ENCODE peak calls at places on chromosomes 3 and 15, in nine cellular contexts. H is brain microvascular endothelial cell, V is NT2/D1, C is fibroblast of villous mesenchyme, L is hepatocyte, D is BE2C, P is heart left ventricle, J is fibroblast of lung, K is GM12865. T is an unnamed sample.
A peak's percentile ranks its signal among the peaks of the same experiment; 100 is the strongest.

GRCh38 chr15:92801412-92801773 is 98.7 kb upstream of the CHD2 start:
- DNase-seq in K (no peak), H (peak; percentile 84), J (peak; percentile 98), P (no peak), L (no peak), V (no peak), C (peak; percentile 96), D (no peak), T (peak; percentile 71)

GRCh38 chr3:185552358-185552877 is at the start of gene LIPH:
- DNase-seq in D (no peak), K (peak; percentile 91), L (peak; percentile 65), H (peak; percentile 46), P (no peak), V (no peak), J (peak; percentile 39), C (peak; percentile 32), T (no peak)

GRCh38 chr3:4950351-4950784 is 28.9 kb upstream of the BHLHE40 start:
- DNase-seq in H (no peak), K (no peak), D (no peak), L (no peak), J (no peak), P (no peak), C (no peak), V (no peak), T (no peak)

GRCh38 chr3:124413989-124414598 is 316.2 kb upstream of the UMPS start:
- DNase-seq in H (no peak), C (no peak), P (no peak), L (no peak), J (no peak), K (no peak), V (no peak), D (peak; percentile 82), T (no peak)

GRCh38 chr15:51332211-51333147 is 5.9 kb downstream of the CYP19A1 start:
- DNase-seq in L (no peak), V (no peak), D (no peak), J (peak; percentile 50), C (no peak), P (no peak), K (no peak), H (no peak), T (no peak)

GRCh38 chr3:11552289-11553264 is 91.1 kb downstream of the VGLL4 start:
- DNase-seq in K (no peak), C (no peak), D (no peak), V (no peak), J (no peak), P (no peak), L (no peak), H (no peak), T (no peak)

GRCh38 chr15:81779181-81779580 is 266.6 kb downstream of the MEX3B start:
- DNase-seq in C (no peak), J (no peak), K (no peak), D (no peak), L (no peak), H (no peak), V (no peak), P (no peak), T (no peak)

GRCh38 chr3:98655666-98656065 is 62.3 kb upstream of the CPOX start:
- DNase-seq in H (peak; percentile 83), L (no peak), V (no peak), P (no peak), C (peak; percentile 7), J (peak; percentile 65), K (peak; percentile 56), D (no peak), T (peak; percentile 34)

GRCh38 chr3:9552252-9552999 is 1.2 kb downstream of the LHFPL4 start:
- DNase-seq in H (peak; percentile 44), V (peak; percentile 82), D (peak; percentile 53), L (peak; percentile 81), C (peak; percentile 59), P (peak; percentile 17), K (peak; percentile 2), J (peak; percentile 62), T (no peak)

GRCh38 chr15:73658645-73659044 is 25.5 kb upstream of the NPTN start:
- DNase-seq in P (no peak), H (no peak), J (no peak), V (no peak), L (no peak), C (no peak), K (no peak), D (no peak), T (no peak)

GRCh38 chr3:14808502-14809266 is 10.1 kb upstream of the FGD5 start:
- DNase-seq in L (no peak), J (no peak), V (no peak), P (no peak), H (no peak), D (no peak), C (no peak), K (no peak), T (no peak)

GRCh38 chr3:51099794-51100542 is 285.1 kb upstream of the MANF start:
- DNase-seq in K (peak; percentile 30), D (peak; percentile 24), V (peak; percentile 54), H (peak; percentile 54), J (peak; percentile 44), P (peak; percentile 13), C (peak; percentile 49), L (peak; percentile 78), T (peak; percentile 4)

GRCh38 chr15:23759964-23760363 is 72.9 kb upstream of the NDN start:
- DNase-seq in P (no peak), V (peak; percentile 9), D (no peak), L (peak; percentile 8), H (no peak), K (no peak), J (no peak), C (no peak), T (no peak)

GRCh38 chr3:197354195-197355059 is 56.0 kb upstream of the DLG1 start:
- DNase-seq in J (peak; percentile 78), D (peak; percentile 38), K (peak; percentile 81), V (no peak), C (peak; percentile 90), P (peak; percentile 52), H (no peak), L (peak; percentile 68), T (no peak)

GRCh38 chr3:108564564-108564963 is 24.7 kb downstream of the CIP2A start:
- DNase-seq in P (no peak), K (no peak), C (no peak), V (no peak), D (no peak), L (no peak), H (no peak), J (no peak), T (no peak)

GRCh38 chr3:632571-633170 is 436.1 kb downstream of the CHL1 start:
- DNase-seq in D (peak; percentile 52), H (peak; percentile 63), P (peak; percentile 7), K (peak; percentile 76), L (peak; percentile 81), V (peak; percentile 68), J (peak; percentile 25), C (peak; percentile 52), T (no peak)

GRCh38 chr3:165983284-165983683 is 146.1 kb upstream of the BCHE start:
- DNase-seq in D (no peak), J (peak; percentile 15), K (no peak), V (no peak), L (no peak), H (peak; percentile 5), P (no peak), C (peak; percentile 3), T (no peak)

DNA sequence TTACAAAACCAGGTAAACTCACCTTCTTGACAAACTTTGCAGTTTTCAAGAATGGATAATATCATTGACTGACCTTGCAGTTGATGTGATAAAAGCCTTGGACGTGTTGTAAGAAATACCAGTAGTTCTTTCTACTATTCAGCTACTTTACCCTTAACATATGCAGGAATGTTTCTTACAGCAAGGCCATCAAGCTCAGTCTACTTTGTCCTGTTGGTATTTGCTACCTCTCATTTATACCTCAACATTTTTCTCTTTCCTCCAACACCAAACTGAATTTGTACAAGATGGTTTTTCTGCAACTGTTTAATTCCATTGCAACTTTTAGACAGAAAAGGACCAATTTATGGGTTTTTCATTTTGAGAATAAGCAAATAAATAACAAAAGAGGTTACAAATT is 147.4 kb upstream of the BCHE start:
- DNase-seq in V (peak; percentile 25), C (no peak), J (no peak), P (no peak), L (no peak), K (no peak), D (no peak), H (no peak), T (no peak)
- H3K4me3 ChIP-seq in V (no peak overlapping the region), C (no peak overlapping the region), J (no peak overlapping the region), P (no peak overlapping the region), L (no peak overlapping the region), K (no peak overlapping the region), D (no peak overlapping the region), H (no peak overlapping the region), T (no peak overlapping the region)

DNA sequence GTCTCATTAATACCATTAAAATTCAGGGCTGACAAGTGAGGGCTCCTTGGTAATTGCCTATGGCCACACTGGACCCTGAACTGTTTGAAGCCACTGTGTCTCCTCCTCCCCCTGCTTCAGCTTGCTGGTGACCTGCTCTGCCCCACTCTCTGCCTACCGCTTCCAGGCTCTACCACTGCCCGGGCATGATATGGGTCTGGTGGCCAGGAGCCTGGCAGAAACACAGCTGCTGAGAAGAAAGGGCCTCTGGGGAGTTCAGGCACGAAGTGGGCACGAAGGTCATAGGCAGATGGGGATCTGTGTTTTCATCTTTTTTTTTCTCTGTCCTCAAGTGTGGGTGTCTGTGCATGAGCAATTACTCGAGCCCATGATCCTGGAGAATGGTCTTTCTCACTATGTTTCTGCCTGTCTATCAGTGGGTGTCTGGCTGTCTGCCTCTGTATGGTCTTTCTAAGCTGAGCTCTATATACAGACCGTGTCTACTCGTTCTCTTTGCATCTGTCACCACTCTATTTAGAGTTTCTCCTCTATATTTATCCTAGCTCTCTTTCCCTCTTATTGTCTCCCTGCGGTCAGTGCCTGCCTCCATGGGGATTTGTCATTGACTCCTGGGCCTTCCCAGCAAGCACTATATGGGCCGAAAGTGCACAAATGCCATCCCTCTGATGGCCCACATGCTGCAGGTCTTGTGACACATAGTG is 42.1 kb upstream of the EPHB1 start:
- DNase-seq in L (no peak), C (no peak), V (no peak), D (no peak), P (no peak), K (no peak), J (no peak), H (no peak), T (no peak)
- H3K4me3 ChIP-seq in L (no peak overlapping the region), C (no peak overlapping the region), V (no peak overlapping the region), D (no peak overlapping the region), P (no peak overlapping the region), K (no peak overlapping the region), J (no peak overlapping the region), H (no peak overlapping the region), T (no peak overlapping the region)

DNA sequence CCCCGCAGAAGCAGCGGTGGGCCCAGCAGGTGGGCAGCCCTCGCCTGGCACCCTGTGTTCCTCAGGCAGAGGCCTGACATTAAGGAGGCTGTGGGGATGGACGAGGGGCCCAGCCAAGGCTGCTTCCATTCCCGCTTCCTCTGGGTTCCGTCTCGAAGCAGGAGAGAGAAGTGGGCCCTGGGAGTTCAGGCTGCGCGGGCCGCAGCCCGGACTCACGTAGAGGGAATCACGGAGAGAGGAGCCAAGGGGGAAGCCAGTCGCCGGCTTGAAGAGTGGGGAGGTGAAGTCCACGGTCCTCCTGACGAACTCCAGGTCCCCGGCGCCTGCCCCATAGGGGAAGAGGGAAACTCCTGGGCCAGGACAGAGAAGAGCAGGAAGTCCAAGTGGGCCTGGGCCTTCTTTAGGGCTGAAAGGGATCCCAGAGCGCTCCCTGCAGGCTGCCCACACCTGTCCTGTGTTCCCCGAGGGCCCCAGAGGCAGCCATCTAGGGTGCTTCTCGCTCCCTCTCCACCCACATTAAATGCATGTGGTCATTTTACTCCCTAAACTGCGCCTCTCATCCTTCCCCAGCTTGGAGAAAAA is 37.7 kb downstream of the MUC4 start:
- DNase-seq in V (no peak), C (no peak), J (no peak), K (no peak), D (no peak), L (no peak), H (no peak), P (no peak), T (no peak)
- H3K4me3 ChIP-seq in V (no peak overlapping the region), C (no peak overlapping the region), J (no peak overlapping the region), K (no peak overlapping the region), D (no peak overlapping the region), L (no peak overlapping the region), H (no peak overlapping the region), P (no peak overlapping the region), T (no peak overlapping the region)

GRCh38 chr15:43748376-43748775 is 2.1 kb downstream of the PDIA3 start:
- DNase-seq in H (no peak), V (no peak), L (no peak), K (peak; percentile 35), D (no peak), C (peak; percentile 36), P (no peak), J (peak; percentile 15), T (no peak)
- H3K4me3 ChIP-seq in H (peak overlapping the region; percentile 77), V (no peak overlapping the region), L (peak overlapping the region; percentile 1), K (peak overlapping the region; percentile 62), D (peak overlapping the region; percentile 70), C (peak overlapping the region; percentile 73), P (no peak overlapping the region), J (peak overlapping the region; percentile 94), T (peak overlapping the region; percentile 74)